ENCODE peak calls at places on chromosome 6, in ten cellular contexts. D is stimulated activated CD8-positive, alpha-beta memory T cell treated with anti-CD3 and anti-CD28 coated beads, Interleukin-15, amount 100 ng/mL, for 24 hours; O is psoas muscle; U is activated CD4-positive, alpha-beta T cell treated with anti-CD3 and anti-CD28 coated beads, Interleukin-2, amount 10 ng/mL, durations not matched to agents 7 days and 5 days; I is ascending aorta; P is left colon; H is mesothelial cell of epicardium; Z is CD8-positive, alpha-beta memory T cell; C is AG04450; S is testis. W is an unnamed sample.

GRCh38 chr6:118930680-118931079 is 4.3 kb downstream of the MCM9 start:
- DNase-seq in D (no peak), O (no peak), U (no peak), I (no peak), P (no peak), H (no peak), Z (no peak), C (no peak), S (no peak), W (no peak)

GRCh38 chr6:56353860-56354259 is 106.5 kb upstream of the COL21A1 start:
- DNase-seq in D (no peak), O (no peak), U (no peak), I (no peak), P (no peak), H (no peak), Z (no peak), C (no peak), S (no peak), W (no peak)

GRCh38 chr6:139479433-139480222 is 105.2 kb upstream of the CITED2 start:
- DNase-seq in D (no peak), O (no peak), U (no peak), I (no peak), P (no peak), H (no peak), Z (no peak), C (no peak), S (no peak), W (no peak)

GRCh38 chr6:537114-537513 is 119.8 kb downstream of the HUS1B start:
- DNase-seq in D (no peak), O (no peak), U (no peak), I (no peak), P (no peak), H (no peak), Z (no peak), C (no peak), S (no peak), W (no peak)

GRCh38 chr6:1524040-1524480 is 85.7 kb upstream of the FOXC1 start:
- DNase-seq in D (peak), O (peak), U (peak), I (no peak), P (peak), H (no peak), Z (peak), C (no peak), S (peak), W (peak)

GRCh38 chr6:16819752-16820151 is 58.5 kb upstream of the ATXN1 start:
- DNase-seq in D (no peak), O (no peak), U (no peak), I (no peak), P (no peak), H (no peak), Z (no peak), C (no peak), S (no peak), W (no peak)

GRCh38 chr6:65189344-65189743 is 517.7 kb downstream of the EYS start:
- DNase-seq in D (no peak), O (no peak), U (no peak), I (no peak), P (no peak), H (no peak), Z (no peak), C (no peak), S (no peak), W (no peak)

GRCh38 chr6:118791499-118791898 is 102.5 kb upstream of the ASF1A start:
- DNase-seq in D (no peak), O (no peak), U (no peak), I (no peak), P (no peak), H (no peak), Z (no peak), C (no peak), S (no peak), W (no peak)

GRCh38 chr6:159691133-159691962 is 1.7 kb downstream of the SOD2 start:
- DNase-seq in D (no peak), O (no peak), U (peak), I (no peak), P (no peak), H (no peak), Z (no peak), C (peak), S (no peak), W (no peak)

GRCh38 chr6:75422024-75422639 is 71.5 kb downstream of the FILIP1 start:
- DNase-seq in D (no peak), O (no peak), U (no peak), I (no peak), P (no peak), H (no peak), Z (no peak), C (no peak), S (no peak), W (no peak)

GRCh38 chr6:152089992-152090391 is 282.5 kb downstream of the ESR1 start:
- DNase-seq in D (no peak), O (peak), U (no peak), I (peak), P (no peak), H (no peak), Z (no peak), C (no peak), S (no peak), W (no peak)

GRCh38 chr6:30149234-30149633 is 11.8 kb downstream of the TRIM10 start:
- DNase-seq in D (no peak), O (no peak), U (no peak), I (no peak), P (no peak), H (no peak), Z (no peak), C (no peak), S (no peak), W (no peak)

GRCh38 chr6:24529985-24530384 is 35.2 kb downstream of the ALDH5A1 start:
- DNase-seq in D (no peak), O (no peak), U (no peak), I (no peak), P (no peak), H (no peak), Z (no peak), C (no peak), S (no peak), W (no peak)

GRCh38 chr6:107108201-107108890 is 7.0 kb downstream of the BEND3 start:
- DNase-seq in D (no peak), O (no peak), U (no peak), I (peak), P (no peak), H (no peak), Z (no peak), C (no peak), S (no peak), W (no peak)

GRCh38 chr6:14703586-14703985 is 542.3 kb upstream of the JARID2 start:
- DNase-seq in D (no peak), O (no peak), U (no peak), I (no peak), P (no peak), H (no peak), Z (no peak), C (no peak), S (no peak), W (no peak)

GRCh38 chr6:169843991-169844390 is 92.6 kb downstream of the ERMARD start:
- DNase-seq in D (no peak), O (no peak), U (no peak), I (no peak), P (no peak), H (no peak), Z (no peak), C (no peak), S (no peak), W (no peak)

GRCh38 chr6:12957321-12958051 is 240.9 kb downstream of the PHACTR1 start:
- DNase-seq in D (no peak), O (peak), U (peak), I (peak), P (peak), H (no peak), Z (no peak), C (peak), S (peak), W (no peak)

GRCh38 chr6:140311146-140311545 is 936.7 kb upstream of the CITED2 start:
- DNase-seq in D (no peak), O (no peak), U (no peak), I (no peak), P (no peak), H (no peak), Z (no peak), C (no peak), S (no peak), W (no peak)

GRCh38 chr6:46473866-46474265 is 17.4 kb downstream of the RCAN2 start:
- DNase-seq in D (no peak), O (no peak), U (no peak), I (no peak), P (no peak), H (no peak), Z (no peak), C (no peak), S (no peak), W (no peak)

GRCh38 chr6:153130515-153131036 is 506 bp downstream of the RGS17 start:
- DNase-seq in D (no peak), O (no peak), U (no peak), I (no peak), P (no peak), H (no peak), Z (no peak), C (no peak), S (no peak), W (no peak)

GRCh38 chr6:156718647-156719394 is 58.4 kb upstream of the ARID1B start:
- DNase-seq in D (no peak), O (peak), U (no peak), I (peak), P (peak), H (no peak), Z (no peak), C (no peak), S (peak), W (no peak)

GRCh38 chr6:25788305-25788922 is 33.9 kb downstream of the SLC17A4 start:
- DNase-seq in D (no peak), O (no peak), U (peak), I (no peak), P (peak), H (no peak), Z (peak), C (peak), S (peak), W (no peak)

GRCh38 chr6:24126586-24127192 is 674 bp downstream of the NRSN1 start:
- DNase-seq in D (no peak), O (no peak), U (peak), I (no peak), P (peak), H (peak), Z (no peak), C (no peak), S (peak), W (no peak)

GRCh38 chr6:73451166-73452106 is 661 bp downstream of the CGAS start:
- DNase-seq in D (peak), O (peak), U (peak), I (peak), P (peak), H (no peak), Z (peak), C (no peak), S (peak), W (no peak)

GRCh38 chr6:12866422-12867029 is 150.0 kb downstream of the PHACTR1 start:
- DNase-seq in D (no peak), O (no peak), U (no peak), I (no peak), P (no peak), H (no peak), Z (no peak), C (no peak), S (no peak), W (no peak)

GRCh38 chr6:112027942-112028674 is 25.8 kb upstream of the CCN6 start:
- DNase-seq in D (no peak), O (no peak), U (peak), I (no peak), P (no peak), H (no peak), Z (peak), C (no peak), S (no peak), W (no peak)

GRCh38 chr6:169883316-169883715 is 131.9 kb downstream of the ERMARD start:
- DNase-seq in D (no peak), O (no peak), U (no peak), I (no peak), P (no peak), H (no peak), Z (no peak), C (no peak), S (no peak), W (no peak)

GRCh38 chr6:22896716-22897115 is 327.4 kb downstream of the HDGFL1 start:
- DNase-seq in D (no peak), O (no peak), U (no peak), I (no peak), P (no peak), H (no peak), Z (no peak), C (no peak), S (no peak), W (no peak)

GRCh38 chr6:157075549-157076426 is 247.5 kb downstream of the TMEM242 start:
- DNase-seq in D (no peak), O (no peak), U (no peak), I (no peak), P (no peak), H (no peak), Z (no peak), C (no peak), S (no peak), W (no peak)

GRCh38 chr6:156359912-156360311 is 417.3 kb upstream of the ARID1B start:
- DNase-seq in D (no peak), O (no peak), U (no peak), I (no peak), P (no peak), H (no peak), Z (no peak), C (no peak), S (no peak), W (no peak)

GRCh38 chr6:78533876-78534275 is 333.5 kb upstream of the IRAK1BP1 start:
- DNase-seq in D (no peak), O (no peak), U (no peak), I (no peak), P (no peak), H (no peak), Z (no peak), C (no peak), S (no peak), W (no peak)

GRCh38 chr6:127340171-127340570 is 3.2 kb downstream of the ECHDC1 start:
- DNase-seq in D (no peak), O (no peak), U (no peak), I (no peak), P (no peak), H (no peak), Z (no peak), C (no peak), S (no peak), W (no peak)

GRCh38 chr6:90217621-90218496 is 78.8 kb downstream of the BACH2 start:
- DNase-seq in D (no peak), O (no peak), U (peak), I (no peak), P (peak), H (no peak), Z (peak), C (no peak), S (no peak), W (no peak)

GRCh38 chr6:44179072-44179536 is 20.5 kb downstream of the CAPN11 start:
- DNase-seq in D (no peak), O (no peak), U (no peak), I (no peak), P (no peak), H (no peak), Z (no peak), C (no peak), S (no peak), W (no peak)

GRCh38 chr6:46421939-46422338 is 69.3 kb downstream of the RCAN2 start:
- DNase-seq in D (no peak), O (no peak), U (no peak), I (no peak), P (no peak), H (no peak), Z (no peak), C (no peak), S (no peak), W (no peak)

GRCh38 chr6:133609404-133610270 is 279.3 kb upstream of the TCF21 start:
- DNase-seq in D (no peak), O (no peak), U (no peak), I (no peak), P (no peak), H (no peak), Z (no peak), C (peak), S (no peak), W (no peak)

GRCh38 chr6:106087548-106088325 is 1.6 kb downstream of the PRDM1 start:
- DNase-seq in D (no peak), O (no peak), U (no peak), I (no peak), P (no peak), H (no peak), Z (no peak), C (no peak), S (peak), W (no peak)

GRCh38 chr6:158040804-158041347 is 59.2 kb downstream of the SYNJ2 start:
- DNase-seq in D (no peak), O (no peak), U (no peak), I (no peak), P (no peak), H (no peak), Z (no peak), C (no peak), S (no peak), W (no peak)